ENCODE peak calls at places on chromosomes 3 and 15, in four cellular contexts. X is body of pancreas, V is heart right ventricle, S is Peyer's patch. H is an unnamed sample.
A peak's percentile ranks its signal among the peaks of the same experiment; 100 is the strongest.

GRCh38 chr15:66936115-66936863 is 129.1 kb upstream of the SMAD3 start:
- DNase-seq in X (peak; percentile 15), V (peak; percentile 48), S (no peak), H (no peak)

GRCh38 chr15:24955549-24955929 is 752 bp downstream of the SNRPN start:
- DNase-seq in X (peak; percentile 17), V (peak; percentile 13), S (no peak), H (peak; percentile 20)

GRCh38 chr3:137039570-137039969 is 81.8 kb downstream of the IL20RB start:
- DNase-seq in X (no peak), V (no peak), S (no peak), H (no peak)

GRCh38 chr3:15809313-15809712 is 11.5 kb upstream of the ANKRD28 start:
- DNase-seq in X (no peak), V (no peak), S (no peak), H (no peak)

GRCh38 chr15:57298204-57298603 is 78.1 kb upstream of the CGNL1 start:
- DNase-seq in X (no peak), V (no peak), S (no peak), H (no peak)

GRCh38 chr15:94671845-94672524 is 440.6 kb downstream of the MCTP2 start:
- DNase-seq in X (no peak), V (no peak), S (no peak), H (no peak)

GRCh38 chr3:136901391-136901790 is 39.4 kb downstream of the NCK1 start:
- DNase-seq in X (no peak), V (no peak), S (no peak), H (no peak)

GRCh38 chr15:100862162-100862561 is 17.5 kb upstream of the ALDH1A3 start:
- DNase-seq in X (no peak), V (no peak), S (no peak), H (no peak)

GRCh38 chr15:88845616-88846015 is 42.4 kb downstream of the ACAN start:
- DNase-seq in X (no peak), V (no peak), S (no peak), H (no peak)

GRCh38 chr3:63975705-63976104 is 47.6 kb downstream of the PSMD6 start:
- DNase-seq in X (peak; percentile 72), V (peak; percentile 58), S (no peak), H (no peak)

GRCh38 chr3:183502237-183502636 is 53.3 kb downstream of the KLHL6 start:
- DNase-seq in X (no peak), V (no peak), S (no peak), H (no peak)

GRCh38 chr15:96053039-96054021 is 277.2 kb upstream of the NR2F2 start:
- DNase-seq in X (peak; percentile 44), V (peak; percentile 42), S (no peak), H (peak; percentile 47)

GRCh38 chr15:100733088-100733487 is 130.7 kb downstream of the ASB7 start:
- DNase-seq in X (no peak), V (no peak), S (no peak), H (no peak)

GRCh38 chr3:49460188-49460885 is 9.7 kb upstream of the DAG1 start:
- DNase-seq in X (peak; percentile 26), V (no peak), S (no peak), H (no peak)

GRCh38 chr3:67640023-67640660 is 14.3 kb downstream of the SUCLG2 start:
- DNase-seq in X (no peak), V (no peak), S (no peak), H (no peak)

GRCh38 chr15:25795712-25796111 is 67.4 kb downstream of the ATP10A start:
- DNase-seq in X (no peak), V (no peak), S (no peak), H (no peak)

GRCh38 chr15:98403169-98403568 is 245.2 kb upstream of the IGF1R start:
- DNase-seq in X (no peak), V (no peak), S (no peak), H (no peak)

GRCh38 chr3:165503346-165503745 is 307.2 kb upstream of the SLITRK3 start:
- DNase-seq in X (no peak), V (no peak), S (no peak), H (no peak)

GRCh38 chr15:45393851-45394250 is 15.5 kb upstream of the GATM start:
- DNase-seq in X (peak; percentile 53), V (no peak), S (no peak), H (no peak)

GRCh38 chr3:47408839-47409229 is 28.0 kb downstream of the PTPN23 start:
- DNase-seq in X (no peak), V (no peak), S (no peak), H (no peak)

GRCh38 chr3:72538070-72538745 is 310.0 kb downstream of the SHQ1 start:
- DNase-seq in X (no peak), V (no peak), S (no peak), H (peak; percentile 24)

GRCh38 chr3:50339485-50340196 is 995 bp downstream of the RASSF1 start:
- DNase-seq in X (no peak), V (no peak), S (no peak), H (no peak)

GRCh38 chr3:26106119-26106690 is 316.3 kb downstream of the OXSM start:
- DNase-seq in X (no peak), V (peak; percentile 47), S (no peak), H (no peak)

GRCh38 chr15:75389791-75390382 is 21.5 kb upstream of the MAN2C1 start:
- DNase-seq in X (no peak), V (no peak), S (no peak), H (no peak)

GRCh38 chr15:68346986-68347385 is 69.4 kb downstream of the FEM1B start:
- DNase-seq in X (no peak), V (no peak), S (no peak), H (no peak)

GRCh38 chr3:175885196-175885766 is 1026.1 kb downstream of the NAALADL2 start:
- DNase-seq in X (peak; percentile 63), V (no peak), S (no peak), H (no peak)

GRCh38 chr3:155744091-155744625 is 713 bp downstream of the PLCH1 start:
- DNase-seq in X (peak; percentile 68), V (peak; percentile 5), S (no peak), H (peak; percentile 34)

DNA sequence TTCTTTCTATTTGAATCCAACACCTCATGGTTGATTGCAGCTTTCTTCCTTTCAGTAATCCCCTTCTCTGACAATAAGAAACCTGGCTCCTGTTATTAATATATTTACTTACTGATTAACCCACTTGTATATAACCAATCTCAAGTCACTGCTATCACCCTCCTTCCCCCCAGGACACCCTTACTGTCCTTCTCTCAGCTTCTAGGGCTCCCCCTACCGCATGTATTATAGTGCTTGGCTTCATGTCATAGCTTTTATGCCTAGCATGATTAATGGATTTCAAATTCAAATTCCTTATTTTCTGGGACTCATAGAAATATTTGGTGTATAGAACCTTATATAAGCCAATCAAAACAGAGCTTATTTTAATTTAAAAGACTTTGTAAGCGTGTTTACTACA is 75.7 kb upstream of the BNIP2 start:
- DNase-seq in X (no peak), V (no peak), S (no peak), H (no peak)
- TF ChIP-seq CTCF in X (no peak), V (no peak), S (no peak), H (peak; percentile 24)

GRCh38 chr3:43032217-43032545 is 53.1 kb downstream of the GASK1A start:
- DNase-seq in X (no peak), V (no peak), S (no peak), H (no peak)

GRCh38 chr3:43034200-43034599 is 55.1 kb downstream of the GASK1A start:
- DNase-seq in X (no peak), V (no peak), S (no peak), H (no peak)

GRCh38 chr3:43034911-43035310 is 55.8 kb downstream of the GASK1A start:
- DNase-seq in X (no peak), V (no peak), S (no peak), H (no peak)

GRCh38 chr3:43031490-43032216 is 52.5 kb downstream of the GASK1A start:
- DNase-seq in X (no peak), V (no peak), S (no peak), H (no peak)

GRCh38 chr3:43032646-43033628 is 53.8 kb downstream of the GASK1A start:
- DNase-seq in X (no peak), V (no peak), S (no peak), H (no peak)
- H3K4me3 ChIP-seq in X (no peak overlapping the region), V (no peak overlapping the region), S (no peak overlapping the region), H (no peak overlapping the region)

GRCh38 chr15:82778755-82779154 is 27.1 kb downstream of the FSD2 start:
- DNase-seq in X (no peak), V (no peak), S (no peak), H (no peak)

DNA sequence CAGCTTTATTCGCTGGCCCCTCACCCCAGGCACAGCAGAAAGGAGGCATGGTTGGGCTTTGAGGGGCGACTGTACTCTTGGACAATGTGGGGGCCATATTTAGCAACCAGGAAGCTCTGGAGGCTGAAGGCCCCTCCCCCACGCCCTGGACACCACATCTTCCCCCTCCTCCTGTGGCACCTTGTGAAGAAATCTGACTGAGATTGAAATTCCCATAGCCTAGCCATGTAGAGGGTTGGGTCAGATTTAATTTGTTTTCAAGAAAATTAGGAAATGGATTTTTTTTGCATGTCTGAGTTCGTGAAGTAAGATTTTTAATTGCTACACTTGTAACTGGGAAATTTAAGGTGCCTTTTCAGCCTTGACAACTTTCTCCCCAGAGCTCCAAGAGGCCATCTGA is 24.5 kb downstream of the FSD2 start:
- DNase-seq in X (no peak), V (no peak), S (no peak), H (no peak)
- H3K36me3 ChIP-seq in X (no peaks in the 10 kb centered on the region), V (no peaks in the 10 kb centered on the region), S (no peaks in the 10 kb centered on the region), H (no peaks in the 10 kb centered on the region)

GRCh38 chr3:134378384-134378783 is 4.1 kb upstream of the AMOTL2 start:
- DNase-seq in X (peak; percentile 52), V (peak; percentile 68), S (no peak), H (no peak)
- TF ChIP-seq CTCF in X (peak; percentile 43), V (peak; percentile 62), S (peak; percentile 58), H (peak; percentile 65)

GRCh38 chr15:91302588-91303439 is 202.8 kb downstream of the SV2B start:
- DNase-seq in X (peak; percentile 29), V (peak; percentile 48), S (no peak), H (peak; percentile 10)
- H3K4me3 ChIP-seq in X (no peak overlapping the region), V (no peak overlapping the region), S (no peak overlapping the region), H (no peak overlapping the region)

GRCh38 chr3:191388823-191389222 is 58.5 kb upstream of the UTS2B start:
- DNase-seq in X (no peak), V (no peak), S (no peak), H (no peak)
- H3K36me3 ChIP-seq in X (no peaks in the 10 kb centered on the region), V (peaks cover 54% of the 10 kb centered on the region), S (peaks cover 12% of the 10 kb centered on the region), H (no peaks in the 10 kb centered on the region)

DNA sequence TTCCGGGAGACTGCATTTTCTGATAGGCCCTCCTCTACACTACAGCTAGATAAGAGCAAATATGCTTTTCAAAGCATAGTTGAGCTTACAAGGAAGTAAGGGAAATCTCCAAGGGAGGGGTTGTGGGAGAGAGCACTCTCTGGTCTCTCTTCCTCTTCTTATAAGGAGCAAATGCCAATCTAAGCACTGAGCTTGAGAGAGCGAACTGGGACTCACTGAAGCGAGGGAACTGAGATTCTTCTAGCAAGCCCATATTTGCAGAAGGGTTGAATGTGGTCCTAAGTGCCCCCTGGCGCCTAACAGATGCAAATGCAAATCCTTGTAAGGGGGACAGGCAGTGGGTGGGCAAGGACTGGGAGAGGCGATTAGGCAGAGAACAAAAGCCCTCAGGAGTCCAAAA is 164.8 kb downstream of the ERC2 start:
- DNase-seq in X (no peak), V (peak; percentile 5), S (no peak), H (peak; percentile 26)
- TF ChIP-seq CTCF in X (no peak), V (peak; percentile 56), S (no peak), H (peak; percentile 76)

H was measured in GM06990.